ENCODE peak calls at places on chromosomes 3 and 15, in four cellular contexts. O is IMR-90, A is H9, J is H1. G is an unnamed sample. For H3K4me1, the result is how much of the 10 kb centered on the place peaks cover.

GRCh38 chr3:18830087-18830486 is 318.2 kb upstream of the KCNH8 start:
- DNase-seq in J (no peak), O (no peak), A (no peak), G (no peak)

GRCh38 chr15:48149858-48150257 is 28.2 kb downstream of the MYEF2 start:
- DNase-seq in J (no peak), O (peak), A (no peak), G (peak)

GRCh38 chr15:89225588-89225987 is 4.2 kb upstream of the RLBP1 start:
- DNase-seq in A (no peak), O (no peak), J (no peak), G (no peak)

GRCh38 chr3:134336587-134336986 is 37.7 kb downstream of the AMOTL2 start:
- DNase-seq in A (no peak), O (peak), J (no peak), G (peak)

GRCh38 chr3:48367201-48367600 is 4.8 kb upstream of the FBXW12 start:
- DNase-seq in A (no peak), J (no peak), O (no peak), G (peak)

GRCh38 chr3:188931531-188931930 is 240.2 kb upstream of the TPRG1 start:
- DNase-seq in J (no peak), O (no peak), A (no peak), G (no peak)

GRCh38 chr15:82933576-82933975 is 18.9 kb downstream of the HOMER2 start:
- DNase-seq in A (no peak), O (no peak), J (no peak), G (no peak)

GRCh38 chr15:37094542-37095196 is 5.7 kb downstream of the MEIS2 start:
- DNase-seq in A (no peak), J (no peak), O (peak), G (no peak)

GRCh38 chr15:98717942-98718341 is 69.6 kb downstream of the IGF1R start:
- DNase-seq in J (no peak), A (no peak), O (no peak), G (no peak)
- H3K4me1 ChIP-seq in J (under half), A (half or more), O (half or more), G (under half)

DNA sequence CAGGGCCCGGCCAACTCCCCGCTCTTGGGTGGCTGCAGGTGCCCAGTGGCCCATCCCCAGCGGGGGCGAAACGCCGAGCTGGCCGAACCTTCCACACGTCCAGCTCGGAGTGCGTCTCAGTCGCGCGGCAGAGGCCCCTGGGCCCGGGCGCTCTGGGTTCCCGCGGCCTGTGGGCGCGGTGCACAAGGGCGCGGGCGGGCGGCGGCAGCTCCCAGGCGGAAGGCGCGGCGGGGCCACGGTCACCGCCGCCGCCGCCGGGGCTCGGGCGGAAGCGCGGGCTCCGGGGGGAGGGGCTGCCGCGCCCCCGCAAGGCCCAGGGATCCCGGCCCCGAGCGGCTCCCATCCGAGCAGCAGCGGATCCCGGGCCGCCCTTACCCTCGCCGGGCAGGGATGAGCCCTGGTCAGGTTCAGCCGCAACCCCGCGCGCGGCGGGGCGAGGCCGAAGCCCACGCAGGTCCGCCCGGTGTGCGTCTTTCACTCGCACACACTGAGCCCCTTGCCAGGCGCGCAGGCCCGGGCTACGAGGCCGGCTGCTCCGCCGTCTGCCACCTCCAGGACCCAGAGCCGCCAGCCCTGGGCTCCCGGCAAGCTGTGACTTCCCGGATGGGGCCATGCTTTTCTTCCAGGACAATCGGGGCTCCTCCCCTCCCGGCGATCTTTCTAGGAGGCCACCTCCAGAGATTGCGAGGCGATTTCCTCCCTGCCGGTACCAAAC is 54.2 kb downstream of the CCDC54 start:
- DNase-seq in A (peak), J (peak), O (peak), G (peak)
- H4K8ac ChIP-seq in A (peak), J (peak), O (peak), G (peak)

GRCh38 chr3:141377377-141377776 is 9.1 kb downstream of the ZBTB38 start:
- DNase-seq in O (no peak), A (no peak), J (no peak), G (no peak)
- H4K5ac ChIP-seq in O (no peak), A (no peak), J (no peak), G (no peak)

DNA sequence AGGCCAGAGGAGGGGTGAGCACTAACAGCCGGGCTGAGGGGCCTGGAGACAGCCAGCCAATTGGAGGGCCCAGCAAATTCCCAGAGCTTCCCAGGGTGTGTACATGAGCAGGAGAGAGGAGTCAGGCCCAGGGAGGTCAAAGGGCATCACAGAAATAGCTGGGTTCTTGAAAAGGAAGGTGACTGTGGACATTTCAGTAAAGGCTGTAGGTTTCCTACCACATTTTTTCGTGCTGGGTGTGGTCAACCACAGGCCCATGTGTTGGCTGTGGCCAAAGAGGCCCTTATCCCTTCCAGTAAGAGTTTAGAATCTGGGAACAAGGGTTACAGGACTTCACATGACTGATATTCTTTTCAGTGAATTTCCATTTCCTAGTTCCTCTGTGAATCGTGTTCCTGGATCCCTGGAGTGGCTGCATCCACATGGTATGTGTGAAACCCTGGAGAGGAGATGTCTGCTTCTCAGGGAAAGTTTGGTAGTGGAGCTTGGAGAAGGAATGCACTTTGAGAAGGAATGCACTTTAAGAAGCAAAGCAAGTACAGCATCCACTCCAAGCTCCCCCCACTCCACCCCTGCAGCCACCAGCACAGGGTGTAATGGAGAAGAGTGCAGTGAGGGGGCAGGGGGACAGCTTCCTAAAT is 73.2 kb upstream of the HEG1 start:
- DNase-seq in O (peak), A (no peak), J (no peak), G (peak)
- H3K4me1 ChIP-seq in O (under half), A (under half), J (under half), G (under half)

DNA sequence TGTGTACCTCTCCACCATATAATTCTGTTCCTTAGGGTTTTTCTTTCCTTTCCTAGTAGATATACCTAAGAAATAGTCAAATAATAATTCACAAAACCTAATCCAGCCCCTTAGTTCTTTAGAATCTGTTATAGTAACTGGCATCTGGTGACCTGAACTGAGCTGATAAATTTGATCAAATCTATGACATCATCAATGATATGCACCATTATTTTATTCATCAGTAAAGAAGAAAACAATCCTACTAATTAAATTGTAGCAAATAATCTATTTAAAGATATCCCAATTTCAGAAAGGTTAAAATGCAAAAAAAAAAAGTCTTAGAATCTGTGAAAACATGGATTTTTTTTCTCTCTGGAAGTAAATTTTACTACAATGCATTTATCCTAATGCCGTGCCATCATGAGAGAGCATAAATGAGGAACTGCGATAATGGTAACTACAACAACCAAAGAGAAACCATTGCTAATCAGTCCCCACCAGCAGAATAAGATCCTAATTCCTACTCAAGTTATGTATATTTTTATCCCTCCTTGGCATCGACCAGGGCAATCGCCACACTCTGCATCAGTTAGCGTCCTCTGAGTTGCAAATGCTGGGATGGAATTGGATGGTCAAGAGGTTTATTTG is 6.6 kb upstream of the MNS1 start:
- DNase-seq in J (no peak), A (no peak), O (no peak), G (no peak)
- H4K8ac ChIP-seq in J (no peak), A (no peak), O (no peak), G (no peak)

DNA sequence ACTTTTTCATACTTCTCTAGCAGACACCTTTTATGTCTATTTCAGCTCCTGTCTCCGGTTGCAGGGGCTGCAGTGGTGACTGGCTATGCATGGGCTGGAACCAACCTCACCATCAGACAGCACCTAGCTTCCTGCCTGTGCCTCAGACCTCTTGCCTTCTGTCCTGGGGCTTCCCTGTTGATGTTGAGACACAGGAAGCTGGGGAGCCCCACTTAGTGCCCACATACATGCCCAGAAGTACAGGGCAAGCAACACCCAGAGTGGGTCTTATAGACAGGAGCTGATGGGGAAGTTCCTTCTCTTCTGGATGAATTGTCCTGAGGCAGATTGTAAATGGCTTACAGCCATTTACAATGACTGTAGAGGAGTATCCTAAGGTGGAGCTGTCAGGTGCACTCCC is 65.3 kb upstream of the SIAH2 start:
- DNase-seq in O (no peak), J (no peak), A (no peak), G (no peak)
- H4K5ac ChIP-seq in O (no peak), J (no peak), A (no peak), G (no peak)